ENCODE peak calls at places on chromosomes 13 and 19, in nine cellular contexts. H is endodermal cell; X is GM23248; O is SK-N-SH; M is thoracic aorta; Q is naive thymus-derived CD4-positive, alpha-beta T cell; L is thyroid gland; C is adrenal gland; K is left ventricle myocardium inferior. J is an unnamed sample. For H3K27me3, the result is how much of the 10 kb centered on the place peaks cover.

GRCh38 chr13:77056886-77057285 is 29.9 kb upstream of the FBXL3 start:
- DNase-seq in O (no peak), Q (no peak), M (no peak), L (no peak), C (no peak), H (no peak), K (no peak), X (no peak), J (no peak)

GRCh38 chr19:18135712-18136584 is 17.0 kb upstream of the PIK3R2 start:
- DNase-seq in L (no peak), C (no peak), K (no peak), M (no peak), X (no peak), O (no peak), H (no peak), Q (no peak), J (no peak)

GRCh38 chr19:12792048-12792852 is 964 bp downstream of the JUNB start:
- DNase-seq in Q (peak), X (peak), C (peak), O (peak), L (peak), M (no peak), K (peak), H (peak), J (peak)

GRCh38 chr13:44920013-44920412 is 69.3 kb downstream of the NUFIP1 start:
- DNase-seq in O (no peak), X (no peak), L (no peak), K (no peak), H (no peak), M (no peak), Q (no peak), C (no peak), J (no peak)

GRCh38 chr13:95553614-95554385 is 1.3 kb downstream of the CLDN10 start:
- DNase-seq in X (no peak), K (no peak), L (no peak), O (no peak), C (no peak), H (peak), Q (no peak), M (no peak), J (peak)

GRCh38 chr19:14370169-14370998 is 10.9 kb upstream of the ADGRE5 start:
- DNase-seq in X (peak), H (no peak), Q (peak), K (no peak), M (no peak), O (no peak), L (no peak), C (no peak), J (no peak)

GRCh38 chr19:43820098-43820860 is 6.8 kb upstream of the ZNF283 start:
- DNase-seq in L (peak), Q (no peak), O (peak), H (peak), X (peak), K (peak), C (no peak), M (no peak), J (no peak)

GRCh38 chr13:79659161-79659560 is 178.2 kb downstream of the NDFIP2 start:
- DNase-seq in X (no peak), M (no peak), L (no peak), K (peak), Q (no peak), C (no peak), O (peak), H (no peak), J (peak)

GRCh38 chr13:51644649-51645048 is 60.4 kb downstream of the WDFY2 start:
- DNase-seq in Q (no peak), X (peak), O (no peak), C (peak), K (no peak), M (no peak), L (peak), H (no peak), J (peak)

GRCh38 chr13:43472980-43473379 is 313.8 kb downstream of the ENOX1 start:
- DNase-seq in X (peak), Q (no peak), C (no peak), L (no peak), H (no peak), M (no peak), K (no peak), O (no peak), J (no peak)

GRCh38 chr13:80497439-80497838 is 156.5 kb upstream of the SPRY2 start:
- DNase-seq in Q (no peak), K (no peak), M (no peak), L (no peak), H (no peak), O (peak), C (no peak), X (no peak), J (no peak)

GRCh38 chr19:6362024-6362344 is 653 bp downstream of the CLPP start:
- DNase-seq in Q (no peak), X (peak), O (no peak), M (no peak), K (no peak), L (no peak), C (no peak), H (no peak), J (peak)

GRCh38 chr13:31477961-31478360 is 261.4 kb upstream of the RXFP2 start:
- DNase-seq in X (peak), Q (no peak), C (no peak), L (no peak), K (no peak), O (no peak), H (no peak), M (no peak), J (no peak)

GRCh38 chr13:23799945-23800344 is 89.3 kb downstream of the MIPEP start:
- DNase-seq in Q (peak), C (no peak), O (no peak), L (no peak), K (no peak), X (no peak), H (no peak), M (no peak), J (no peak)

GRCh38 chr13:21319869-21320641 is 139.0 kb downstream of the ZDHHC20 start:
- DNase-seq in L (no peak), C (no peak), H (no peak), K (no peak), O (no peak), Q (no peak), M (no peak), X (no peak), J (no peak)

GRCh38 chr19:31974941-31975340 is 370.5 kb upstream of the ZNF507 start:
- DNase-seq in Q (no peak), K (no peak), O (no peak), M (no peak), X (no peak), C (no peak), H (peak), L (no peak), J (no peak)

GRCh38 chr19:54218259-54218658 is 4.5 kb downstream of the LILRB3 start:
- DNase-seq in O (no peak), C (no peak), Q (no peak), H (no peak), M (no peak), X (no peak), K (no peak), L (no peak), J (no peak)

GRCh38 chr19:32677657-32678056 is 2.0 kb downstream of the RGS9BP start:
- DNase-seq in C (no peak), K (no peak), H (peak), L (no peak), M (no peak), X (no peak), O (no peak), Q (no peak), J (peak)

GRCh38 chr19:45995715-45996385 is 583 bp downstream of the CCDC61 start:
- DNase-seq in L (no peak), Q (no peak), C (no peak), K (no peak), M (no peak), O (no peak), H (no peak), X (peak), J (peak)

GRCh38 chr19:50152578-50152977 is 10.5 kb downstream of the IZUMO2 start:
- DNase-seq in O (no peak), Q (no peak), X (no peak), L (no peak), H (no peak), K (no peak), C (no peak), M (no peak), J (no peak)

GRCh38 chr19:50147462-50148423 is 15.3 kb downstream of the IZUMO2 start:
- DNase-seq in X (peak), M (peak), L (peak), H (peak), K (peak), C (peak), O (peak), Q (peak), J (peak)

DNA sequence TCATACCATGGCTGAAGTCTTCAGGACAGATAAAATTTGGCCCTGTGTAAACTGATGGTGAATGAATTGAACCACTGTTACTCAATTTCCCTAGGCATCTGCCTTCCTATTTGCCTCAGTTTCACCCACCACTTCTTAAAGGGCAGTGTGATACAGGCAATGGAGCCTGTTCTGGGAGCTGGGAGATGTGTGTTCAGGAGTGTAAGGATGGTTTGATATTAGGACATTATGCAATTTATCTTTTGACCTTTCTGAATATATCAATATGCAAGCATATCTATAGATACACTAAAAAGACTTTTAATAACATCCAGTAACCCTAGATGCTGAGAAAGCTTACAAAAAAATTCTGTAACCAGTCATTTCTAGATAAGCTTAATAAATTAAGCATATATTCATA is 14.6 kb downstream of the IZUMO2 start:
- DNase-seq in Q (no peak), M (no peak), X (no peak), C (no peak), L (no peak), O (no peak), K (no peak), H (no peak), J (no peak)
- H3K27me3 ChIP-seq in Q (under half), M (under half), X (under half), C (under half), L (under half), O (under half), K (under half), H (under half), J (under half)

GRCh38 chr19:41607668-41608067 is 19.2 kb downstream of the CEACAM4 start:
- DNase-seq in O (no peak), Q (no peak), M (no peak), L (no peak), X (no peak), H (no peak), C (no peak), K (no peak), J (no peak)
- H3K27me3 ChIP-seq in O (under half), Q (under half), M (under half), L (under half), X (under half), H (under half), C (under half), K (under half), J (under half)

DNA sequence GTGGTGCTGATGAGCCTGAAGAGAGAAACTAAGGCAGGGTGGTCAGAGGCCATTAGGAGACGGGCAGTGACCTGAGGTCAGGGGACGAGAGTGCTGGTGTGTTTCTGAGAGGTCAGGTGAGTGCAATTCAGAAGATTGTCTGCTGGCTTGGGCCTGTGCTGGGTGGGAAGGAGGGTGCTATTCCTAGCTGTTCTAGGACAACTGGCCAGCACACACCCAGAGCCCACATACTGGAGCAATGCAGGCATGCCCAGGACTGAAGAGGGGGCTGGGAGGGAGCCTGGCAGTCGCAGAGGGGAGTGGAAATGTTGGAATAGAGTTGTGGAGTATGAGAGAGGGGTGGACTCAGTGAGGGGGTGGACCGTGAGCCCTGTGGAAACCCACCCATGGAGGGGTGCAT is 16.5 kb downstream of the ARHGEF7 start:
- DNase-seq in Q (no peak), L (no peak), X (no peak), M (no peak), C (no peak), K (no peak), H (peak), O (no peak), J (no peak)
- H3K27me3 ChIP-seq in Q (under half), L (under half), X (under half), M (under half), C (under half), K (under half), H (under half), O (under half), J (under half)

DNA sequence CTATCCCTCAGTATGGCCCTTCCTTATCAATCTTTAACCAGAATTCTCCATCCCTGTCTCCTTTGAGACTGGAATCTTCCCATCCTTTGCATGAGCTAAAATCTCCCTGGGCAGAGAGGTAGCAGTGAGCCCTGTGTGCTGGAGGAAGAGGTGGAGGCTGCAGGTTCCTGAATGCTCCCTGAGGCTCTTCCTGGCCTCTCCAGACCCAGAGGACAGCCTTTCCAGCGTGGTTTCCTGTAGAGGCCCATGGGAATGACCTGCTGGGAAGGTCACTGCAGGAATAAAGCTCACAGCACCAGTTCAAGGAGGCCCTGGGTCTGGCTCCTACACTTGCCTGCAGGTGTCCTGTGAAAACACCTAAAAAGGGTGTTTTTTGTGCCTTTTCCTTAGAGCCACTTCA is 4.6 kb downstream of the OR10H2 start:
- DNase-seq in K (no peak), L (no peak), H (no peak), C (no peak), O (no peak), M (no peak), X (no peak), Q (no peak), J (no peak)
- H3K27me3 ChIP-seq in K (under half), L (under half), H (under half), C (under half), O (under half), M (under half), X (under half), Q (under half), J (under half)

GRCh38 chr19:1758231-1758577 is 4.9 kb downstream of the ONECUT3 start:
- DNase-seq in L (no peak), K (no peak), C (no peak), Q (no peak), O (no peak), H (no peak), X (no peak), M (no peak), J (no peak)

GRCh38 chr19:1760020-1760419 is 6.7 kb downstream of the ONECUT3 start:
- DNase-seq in K (no peak), X (no peak), H (peak), M (no peak), L (no peak), Q (no peak), O (peak), C (no peak), J (no peak)

GRCh38 chr19:1757468-1758230 is 4.3 kb downstream of the ONECUT3 start:
- DNase-seq in X (no peak), O (no peak), M (no peak), Q (no peak), K (no peak), H (peak), C (no peak), L (no peak), J (no peak)

GRCh38 chr19:1756705-1757445 is 3.6 kb downstream of the ONECUT3 start:
- DNase-seq in O (no peak), X (no peak), M (no peak), L (no peak), C (no peak), H (peak), K (no peak), Q (no peak), J (no peak)

DNA sequence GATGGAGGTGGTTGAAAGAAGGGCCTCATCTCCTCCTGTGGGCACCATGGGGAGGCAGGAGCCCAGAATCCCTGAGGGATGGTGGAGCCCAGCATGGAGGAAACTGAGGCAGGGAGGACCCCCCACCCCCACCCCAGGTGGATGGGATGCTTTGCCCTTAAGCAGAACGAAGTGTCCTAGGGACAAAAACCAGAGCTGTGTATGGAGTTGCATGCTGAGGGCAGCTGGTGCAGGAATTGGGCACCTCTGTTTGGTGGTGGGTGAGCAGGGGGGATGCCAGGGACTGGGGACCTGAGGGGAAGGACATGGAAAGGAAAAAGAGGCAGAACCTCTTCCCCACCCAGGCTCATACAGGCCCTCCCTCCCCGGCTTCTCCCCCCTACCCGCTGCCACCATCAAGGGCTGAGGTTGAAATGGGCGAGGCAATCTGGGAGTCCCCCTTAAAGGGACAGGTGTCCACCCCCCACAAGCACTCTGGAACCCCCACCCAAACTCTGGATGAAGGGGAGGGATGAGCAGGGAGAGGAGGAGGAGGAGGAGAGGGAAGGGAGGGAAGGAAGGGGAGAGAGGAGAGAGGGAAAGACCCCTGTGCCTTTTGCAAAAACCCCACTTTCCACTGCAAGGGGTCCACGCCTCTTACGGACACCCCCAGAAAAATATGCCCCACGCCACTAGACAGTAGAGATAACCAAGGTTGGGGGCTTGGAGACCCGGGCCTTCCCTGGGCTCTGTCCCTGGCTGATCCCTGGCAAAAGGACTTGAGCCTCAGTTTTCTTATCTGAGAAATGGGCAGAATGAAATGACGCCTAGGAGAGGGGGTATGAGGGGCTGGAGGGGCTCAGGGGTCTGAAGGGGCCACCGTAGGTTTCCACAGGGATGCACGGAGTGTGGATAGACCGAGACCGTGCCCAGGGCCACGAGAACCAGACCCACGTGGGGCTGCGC is 5.9 kb downstream of the ONECUT3 start:
- DNase-seq in K (no peak), H (no peak), L (no peak), O (no peak), Q (no peak), X (no peak), M (no peak), C (no peak), J (no peak)
- H3K27me3 ChIP-seq in K (half or more), H (half or more), L (under half), O (half or more), Q (under half), X (half or more), M (under half), C (half or more), J (half or more)

GRCh38 chr13:92948034-92948433 is 278.6 kb upstream of the GPC6 start:
- DNase-seq in Q (no peak), L (no peak), X (no peak), C (no peak), M (no peak), K (no peak), H (no peak), O (no peak), J (no peak)
- H3K27me3 ChIP-seq in Q (under half), L (under half), X (under half), C (under half), M (under half), K (under half), H (under half), O (under half), J (under half)

GRCh38 chr19:41914906-41915247 is 13.4 kb downstream of the ERFL start:
- DNase-seq in Q (peak), C (no peak), H (no peak), L (no peak), K (no peak), O (no peak), M (no peak), X (peak), J (no peak)

GRCh38 chr19:41914191-41914834 is 13.9 kb downstream of the ERFL start:
- DNase-seq in M (no peak), H (no peak), K (no peak), L (no peak), Q (no peak), O (no peak), X (no peak), C (no peak), J (no peak)

GRCh38 chr19:41917676-41918075 is 10.6 kb downstream of the ERFL start:
- DNase-seq in H (no peak), Q (no peak), X (no peak), L (no peak), K (no peak), O (no peak), M (no peak), C (no peak), J (no peak)

GRCh38 chr19:41915248-41916032 is 12.8 kb downstream of the ERFL start:
- DNase-seq in H (no peak), C (no peak), Q (no peak), L (no peak), O (no peak), K (no peak), M (no peak), X (no peak), J (no peak)

GRCh38 chr19:41916033-41916424 is 12.2 kb downstream of the ERFL start:
- DNase-seq in H (no peak), X (no peak), C (no peak), K (no peak), O (no peak), L (no peak), Q (peak), M (no peak), J (no peak)
- H3K27me3 ChIP-seq in H (half or more), X (half or more), C (under half), K (half or more), O (under half), L (under half), Q (under half), M (under half), J (half or more)

GRCh38 chr13:40172878-40173277 is 493.6 kb downstream of the FOXO1 start:
- DNase-seq in O (peak), L (no peak), C (no peak), X (no peak), H (no peak), M (no peak), Q (no peak), K (no peak), J (no peak)

GRCh38 chr13:40179421-40179820 is 487.0 kb downstream of the FOXO1 start:
- DNase-seq in X (no peak), H (no peak), M (no peak), Q (no peak), C (no peak), L (no peak), K (no peak), O (no peak), J (no peak)

GRCh38 chr13:40178130-40178529 is 488.3 kb downstream of the FOXO1 start:
- DNase-seq in M (no peak), O (no peak), Q (peak), C (no peak), X (no peak), K (no peak), H (no peak), L (no peak), J (no peak)

GRCh38 chr13:40175639-40176038 is 490.8 kb downstream of the FOXO1 start:
- DNase-seq in M (no peak), X (peak), K (no peak), L (no peak), Q (no peak), C (no peak), H (no peak), O (no peak), J (no peak)

DNA sequence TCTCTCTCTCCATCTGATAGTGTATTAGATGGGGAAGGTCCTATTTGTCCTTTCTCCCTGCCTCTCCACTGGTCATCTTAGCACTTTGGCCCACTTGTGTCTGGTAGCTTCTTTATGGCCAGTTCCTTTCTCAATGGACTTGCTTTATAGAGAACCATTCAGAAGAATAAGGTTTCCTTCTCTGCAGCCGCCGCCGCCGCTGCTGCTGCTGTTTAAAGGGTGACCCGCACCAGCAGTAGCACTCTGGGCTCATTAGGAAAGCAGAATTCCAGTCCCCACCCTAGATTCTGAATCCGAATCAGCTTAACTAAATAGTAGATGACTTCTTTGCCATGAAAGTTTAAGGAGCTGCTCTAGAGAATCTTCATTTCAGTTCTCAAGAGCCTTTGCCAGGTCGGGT is 490.2 kb downstream of the FOXO1 start:
- DNase-seq in Q (no peak), O (no peak), X (no peak), H (no peak), M (no peak), K (no peak), C (no peak), L (no peak), J (no peak)
- H3K27me3 ChIP-seq in Q (under half), O (under half), X (under half), H (under half), M (under half), K (under half), C (under half), L (under half), J (under half)